ENCODE peak calls at places on chromosome 3, in four cellular contexts. K is GM12878, A is HepG2, E is K562. B is an unnamed sample.

GRCh38 chr3:101634591-101635196 is 42.2 kb downstream of the ZBTB11 start:
- DNase-seq in K (no peak), A (no peak), E (no peak), B (no peak)

GRCh38 chr3:13623101-13623654 is 74.3 kb downstream of the FBLN2 start:
- DNase-seq in K (no peak), A (peak; percentile 10), E (no peak), B (no peak)

GRCh38 chr3:113773381-113773780 is 26.5 kb downstream of the ATP6V1A start:
- DNase-seq in K (no peak), A (no peak), E (no peak), B (no peak)

GRCh38 chr3:44845528-44846520 is 15.9 kb upstream of the TMEM42 start:
- DNase-seq in K (no peak), A (no peak), E (no peak), B (no peak)

GRCh38 chr3:125403789-125404188 is 28.7 kb upstream of the ZNF148 start:
- DNase-seq in K (no peak), A (no peak), E (no peak), B (no peak)

GRCh38 chr3:70981252-70981933 is 602.1 kb downstream of the FOXP1 start:
- DNase-seq in K (no peak), A (no peak), E (no peak), B (no peak)

GRCh38 chr3:126087552-126088175 is 3.7 kb upstream of the SLC41A3 start:
- DNase-seq in K (no peak), A (no peak), E (no peak), B (no peak)

GRCh38 chr3:151838574-151839312 is 24.8 kb downstream of the AADAC start:
- DNase-seq in K (peak; percentile 2), A (peak; percentile 77), E (peak; percentile 43), B (peak; percentile 75)

GRCh38 chr3:197216169-197216860 is 82.1 kb downstream of the DLG1 start:
- DNase-seq in K (no peak), A (no peak), E (no peak), B (no peak)

GRCh38 chr3:46098319-46098761 is 71.1 kb upstream of the XCR1 start:
- DNase-seq in K (peak; percentile 86), A (no peak), E (no peak), B (no peak)

GRCh38 chr3:112627419-112627818 is 13.5 kb downstream of the CCDC80 start:
- DNase-seq in K (no peak), A (no peak), E (no peak), B (no peak)

GRCh38 chr3:100002599-100003350 is 111.5 kb downstream of the FILIP1L start:
- DNase-seq in K (no peak), A (peak; percentile 91), E (peak; percentile 13), B (peak; percentile 79)

GRCh38 chr3:197750396-197750831 is 731 bp downstream of the FYTTD1 start:
- DNase-seq in K (no peak), A (no peak), E (peak; percentile 68), B (no peak)

GRCh38 chr3:191238321-191238817 is 39.3 kb downstream of the OSTN start:
- DNase-seq in K (no peak), A (peak; percentile 29), E (no peak), B (no peak)

GRCh38 chr3:155281892-155282291 is 11.6 kb downstream of the STRIT1 start:
- DNase-seq in K (no peak), A (no peak), E (no peak), B (no peak)

GRCh38 chr3:130849111-130849552 is 44.8 kb upstream of the ATP2C1 start:
- DNase-seq in K (no peak), A (no peak), E (peak; percentile 26), B (no peak)

GRCh38 chr3:101677436-101678286 is 729 bp upstream of the ZBTB11 start:
- DNase-seq in K (no peak), A (no peak), E (no peak), B (no peak)

GRCh38 chr3:148840419-148840818 is 12.8 kb downstream of the CPB1 start:
- DNase-seq in K (no peak), A (no peak), E (no peak), B (no peak)

GRCh38 chr3:184800349-184800748 is 11.6 kb upstream of the VPS8 start:
- DNase-seq in K (no peak), A (no peak), E (no peak), B (no peak)

GRCh38 chr3:174953068-174953467 is 93.9 kb downstream of the NAALADL2 start:
- DNase-seq in K (no peak), A (no peak), E (no peak), B (no peak)

GRCh38 chr3:55292360-55292759 is 194.7 kb downstream of the WNT5A start:
- DNase-seq in K (no peak), A (no peak), E (no peak), B (no peak)

GRCh38 chr3:188950832-188951489 is 220.8 kb upstream of the TPRG1 start:
- DNase-seq in K (no peak), A (peak; percentile 60), E (no peak), B (peak; percentile 60)

GRCh38 chr3:145355175-145355574 is 805.8 kb downstream of the PLOD2 start:
- DNase-seq in K (no peak), A (no peak), E (no peak), B (no peak)

GRCh38 chr3:167913218-167913902 is 177.8 kb downstream of the SERPINI1 start:
- DNase-seq in K (no peak), A (no peak), E (no peak), B (peak; percentile 31)

GRCh38 chr3:48695113-48695753 is 9.5 kb upstream of the NCKIPSD start:
- DNase-seq in K (no peak), A (no peak), E (no peak), B (no peak)

GRCh38 chr3:160637081-160637480 is 39.9 kb upstream of the ARL14 start:
- DNase-seq in K (no peak), A (no peak), E (no peak), B (no peak)

GRCh38 chr3:152196782-152197181 is 71.9 kb upstream of the MBNL1 start:
- DNase-seq in K (no peak), A (no peak), E (no peak), B (no peak)

GRCh38 chr3:178618197-178618596 is 82.0 kb downstream of the KCNMB2 start:
- DNase-seq in K (no peak), A (no peak), E (no peak), B (no peak)

GRCh38 chr3:179076243-179077027 is 4.8 kb upstream of the ZMAT3 start:
- DNase-seq in K (no peak), A (no peak), E (no peak), B (no peak)

GRCh38 chr3:45507820-45508317 is 86.7 kb upstream of the LIMD1 start:
- DNase-seq in K (no peak), A (no peak), E (peak; percentile 59), B (no peak)

GRCh38 chr3:182258538-182259177 is 534.6 kb upstream of the ATP11B start:
- DNase-seq in K (no peak), A (peak; percentile 45), E (no peak), B (peak; percentile 31)

GRCh38 chr3:108838411-108838810 is 15.8 kb downstream of the TRAT1 start:
- DNase-seq in K (no peak), A (no peak), E (no peak), B (no peak)

GRCh38 chr3:24160424-24160823 is 215.3 kb downstream of the NR1D2 start:
- DNase-seq in K (no peak), A (no peak), E (no peak), B (no peak)

GRCh38 chr3:15042936-15043335 is 22.2 kb downstream of the MRPS25 start:
- DNase-seq in K (no peak), A (no peak), E (no peak), B (no peak)

GRCh38 chr3:40042752-40043443 is 233.5 kb downstream of the MYRIP start:
- DNase-seq in K (no peak), A (no peak), E (no peak), B (no peak)

GRCh38 chr3:5304789-5305680 is 117.5 kb downstream of the EDEM1 start:
- DNase-seq in K (no peak), A (peak; percentile 34), E (peak; percentile 56), B (peak; percentile 31)

GRCh38 chr3:49799761-49800160 is at the start of gene CDHR4:
- DNase-seq in K (no peak), A (peak; percentile 44), E (no peak), B (peak; percentile 43)

GRCh38 chr3:123386477-123387040 is 62.3 kb downstream of the ADCY5 start:
- DNase-seq in K (no peak), A (no peak), E (no peak), B (no peak)

DNA sequence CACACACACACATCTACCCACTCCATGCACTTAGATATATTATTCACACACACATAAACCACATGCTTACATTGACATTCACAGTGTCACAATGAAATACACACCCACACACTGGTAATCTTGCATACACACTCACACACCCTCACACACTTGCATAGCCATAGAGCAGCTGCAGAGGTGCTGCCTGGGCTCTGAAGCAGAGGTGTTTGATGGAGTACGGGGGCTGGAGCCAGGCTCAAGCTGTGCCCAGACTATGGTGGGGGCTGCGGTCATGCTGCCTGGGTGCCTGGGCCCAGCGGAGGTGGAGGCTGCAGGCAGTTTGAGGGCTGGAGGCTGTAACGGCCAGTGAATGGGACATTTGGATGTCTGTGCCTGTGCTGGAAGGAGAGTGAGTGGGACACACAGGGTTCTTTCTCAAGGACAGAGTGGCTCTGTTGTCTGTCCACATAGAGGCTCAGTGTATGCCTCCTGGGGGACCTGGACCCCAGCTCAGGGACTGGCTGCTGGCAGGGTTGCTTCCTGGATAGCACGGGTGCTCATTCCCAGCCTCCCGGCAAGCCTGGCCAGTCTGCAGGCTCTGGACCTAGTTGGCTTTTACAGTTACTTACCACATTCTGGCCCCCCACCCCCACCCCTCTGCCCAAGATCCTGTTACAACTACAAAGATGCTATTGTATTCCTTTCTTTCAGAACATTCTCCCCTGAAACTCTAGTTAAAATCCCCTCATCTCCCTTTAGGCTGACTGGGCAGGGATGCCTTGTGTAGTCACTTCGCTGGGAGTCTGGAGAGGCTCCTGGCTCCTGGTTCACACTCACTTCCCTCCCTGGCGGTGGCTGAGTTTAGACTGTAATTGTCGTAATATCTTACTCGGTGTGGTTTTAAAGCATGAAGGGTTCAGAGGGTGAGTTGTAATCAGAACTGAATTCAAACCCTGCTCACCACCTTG is 12.5 kb downstream of the GASK1A start:
- DNase-seq in K (no peak), A (no peak), E (no peak), B (no peak)
- TF ChIP-seq ZBTB33 in K (no peak), A (no peak), E (no peak), B (no peak)

GRCh38 chr3:494190-494589 is 297.6 kb downstream of the CHL1 start:
- DNase-seq in K (no peak), A (no peak), E (no peak), B (no peak)

GRCh38 chr3:487580-487979 is 291.0 kb downstream of the CHL1 start:
- DNase-seq in K (no peak), A (no peak), E (no peak), B (no peak)

GRCh38 chr3:492586-493296 is 296.2 kb downstream of the CHL1 start:
- DNase-seq in K (no peak), A (no peak), E (no peak), B (no peak)
- TF ChIP-seq ATF3 in K (no peak), A (no peak), E (no peak), B (no peak)

GRCh38 chr3:143267984-143268383 is 148.4 kb downstream of the CHST2 start:
- DNase-seq in K (no peak), A (no peak), E (no peak), B (no peak)
- TF ChIP-seq ZBTB33 in K (no peak), A (no peak), E (no peak), B (no peak)

GRCh38 chr3:27076815-27077630 is 292.2 kb downstream of the NEK10 start:
- DNase-seq in K (no peak), A (no peak), E (no peak), B (no peak)

GRCh38 chr3:27079427-27080105 is 289.6 kb downstream of the NEK10 start:
- DNase-seq in K (no peak), A (no peak), E (no peak), B (no peak)

GRCh38 chr3:27078246-27078913 is 290.8 kb downstream of the NEK10 start:
- DNase-seq in K (no peak), A (no peak), E (no peak), B (no peak)

GRCh38 chr3:27072943-27073725 is 296.0 kb downstream of the NEK10 start:
- DNase-seq in K (no peak), A (no peak), E (no peak), B (no peak)

GRCh38 chr3:27073903-27074302 is 295.3 kb downstream of the NEK10 start:
- DNase-seq in K (no peak), A (peak; percentile 7), E (no peak), B (no peak)
- TF ChIP-seq ATF3 in K (no peak), A (no peak), E (no peak), B (no peak)